ENCODE peak calls at places on chromosomes 11 and 22, in eight cellular contexts. F is SK-N-SH; O is CD4-positive, alpha-beta T cell; K is neural progenitor cell; T is breast epithelium; U is tibial artery; B is Peyer's patch; C is CD8-positive, alpha-beta T cell. H is an unnamed sample.

GRCh38 chr22:17773606-17774205 is 563 bp downstream of the BID start:
- DNase-seq in C (peak; percentile 70), T (no peak), U (no peak), B (peak; percentile 77), O (peak; percentile 47), K (peak; percentile 89), F (peak; percentile 93), H (no peak)

GRCh38 chr11:31958086-31958735 is 132.7 kb upstream of the RCN1 start:
- DNase-seq in F (peak; percentile 60), K (peak; percentile 90), T (no peak), U (no peak), O (peak; percentile 28), B (peak; percentile 69), C (peak; percentile 38), H (peak; percentile 41)

GRCh38 chr11:33373636-33374035 is 116.5 kb downstream of the HIPK3 start:
- DNase-seq in C (no peak), T (no peak), B (no peak), F (no peak), O (no peak), K (no peak), U (no peak), H (no peak)

GRCh38 chr11:7638710-7639642 is 34.3 kb downstream of the CYB5R2 start:
- DNase-seq in C (no peak), B (no peak), O (no peak), T (no peak), U (peak; percentile 63), K (no peak), F (no peak), H (no peak)

GRCh38 chr22:38314140-38314991 is 2.9 kb downstream of the CSNK1E start:
- DNase-seq in K (peak; percentile 61), C (no peak), T (no peak), U (no peak), B (peak; percentile 54), F (no peak), O (no peak), H (no peak)

GRCh38 chr11:61682093-61682732 is 2.0 kb downstream of the DAGLA start:
- DNase-seq in C (no peak), O (no peak), B (peak; percentile 69), T (no peak), F (peak; percentile 25), K (no peak), U (peak; percentile 41), H (peak; percentile 47)

GRCh38 chr11:44840526-44840925 is 110.2 kb downstream of the TP53I11 start:
- DNase-seq in T (no peak), B (no peak), F (peak; percentile 49), C (no peak), K (no peak), U (no peak), O (no peak), H (no peak)

GRCh38 chr11:67389477-67389876 is 2.3 kb upstream of the RAD9A start:
- DNase-seq in F (peak; percentile 75), T (no peak), O (peak; percentile 51), B (peak; percentile 82), K (peak; percentile 66), C (peak; percentile 61), U (no peak), H (no peak)

GRCh38 chr22:39300198-39300830 is 19.1 kb downstream of the RPL3 start:
- DNase-seq in B (peak; percentile 75), F (no peak), K (no peak), C (no peak), T (no peak), U (peak; percentile 72), O (no peak), H (no peak)

DNA sequence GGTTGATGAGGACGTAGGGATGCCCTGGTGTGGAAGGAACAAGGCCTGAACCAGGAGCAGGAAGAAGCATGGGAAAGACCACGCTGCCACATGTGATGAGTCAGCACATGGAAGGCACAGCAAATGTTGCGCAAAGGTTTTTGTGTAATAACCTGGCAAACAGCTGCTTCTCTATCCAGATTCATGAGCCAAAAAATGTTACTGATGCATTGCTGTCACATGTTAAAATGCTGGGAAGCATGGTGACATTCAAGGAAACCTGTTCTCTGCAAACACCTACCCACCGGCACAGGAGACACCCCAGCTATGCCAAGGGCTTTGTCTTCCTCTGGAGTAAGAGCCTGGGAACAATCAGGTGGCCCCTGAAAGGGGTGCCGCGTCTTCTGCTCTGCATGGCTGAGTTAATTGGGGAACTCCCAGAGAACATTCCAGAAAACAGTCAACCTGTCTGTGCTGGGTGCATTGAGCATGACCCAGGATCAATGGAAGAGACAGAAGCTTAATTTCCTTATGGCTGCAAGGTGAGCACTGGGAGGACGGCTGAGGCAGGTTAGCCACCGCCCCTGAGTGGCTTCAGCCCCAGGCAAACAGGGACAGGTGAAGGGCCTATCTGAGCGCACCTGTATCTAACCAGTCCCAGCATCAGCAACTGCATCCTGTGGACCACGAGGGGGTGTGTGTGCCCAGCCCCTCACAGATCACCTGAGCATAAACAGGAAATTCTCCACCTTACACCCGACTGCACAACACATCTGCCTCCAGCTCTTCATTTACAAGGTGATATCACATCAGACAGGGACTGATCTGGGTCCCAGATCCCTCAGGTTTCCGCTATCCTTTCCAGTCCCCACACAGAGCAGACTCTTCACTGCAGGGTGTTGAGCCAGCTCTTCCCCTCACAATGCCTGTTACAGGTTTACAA is 108.4 kb downstream of the GGTLC2 start:
- DNase-seq in F (no peak), K (no peak), B (peak; percentile 71), T (peak; percentile 27), C (peak; percentile 15), O (peak; percentile 42), U (peak; percentile 52), H (no peak)
- H3K27me3 ChIP-seq in F (peaks cover 4% of the 10 kb centered on the region), K (peaks cover 83% of the 10 kb centered on the region), B (no peaks in the 10 kb centered on the region), T (peaks cover 4% of the 10 kb centered on the region), C (no peaks in the 10 kb centered on the region), O (no peaks in the 10 kb centered on the region), U (no peaks in the 10 kb centered on the region), H (peaks cover 21% of the 10 kb centered on the region)

GRCh38 chr11:130816516-130816915 is 99.8 kb downstream of the SNX19 start:
- DNase-seq in F (no peak), T (no peak), B (no peak), O (no peak), K (no peak), C (no peak), U (no peak), H (no peak)
- H3K27ac ChIP-seq in F (no peak overlapping the region), T (peak overlapping the region; percentile 73), B (no peak overlapping the region), O (no peak overlapping the region), K (no peak overlapping the region), C (no peak overlapping the region), U (no peak overlapping the region), H (no peak overlapping the region)

GRCh38 chr11:70488171-70488570 is 89.8 kb downstream of the CTTN start:
- DNase-seq in B (no peak), C (no peak), O (no peak), K (no peak), F (no peak), T (no peak), U (no peak), H (no peak)

GRCh38 chr11:70487763-70488162 is 89.4 kb downstream of the CTTN start:
- DNase-seq in T (no peak), O (no peak), F (no peak), K (no peak), U (no peak), B (no peak), C (no peak), H (no peak)

GRCh38 chr11:70486731-70487130 is 88.4 kb downstream of the CTTN start:
- DNase-seq in O (no peak), C (no peak), U (no peak), B (no peak), T (no peak), K (no peak), F (no peak), H (no peak)

GRCh38 chr11:70486026-70486415 is 87.7 kb downstream of the CTTN start:
- DNase-seq in C (no peak), O (no peak), B (no peak), K (no peak), U (no peak), F (no peak), T (no peak), H (no peak)

GRCh38 chr11:70487160-70487559 is 88.8 kb downstream of the CTTN start:
- DNase-seq in C (no peak), F (no peak), O (no peak), U (no peak), T (no peak), B (no peak), K (no peak), H (no peak)
- TF ChIP-seq CTCF in C (no peak), F (no peak), O (no peak), U (no peak), T (no peak), B (no peak), K (no peak), H (no peak)

GRCh38 chr11:11113676-11114075 is 239.4 kb downstream of the CSNK2A3 start:
- DNase-seq in F (no peak), U (no peak), K (no peak), C (no peak), T (no peak), O (no peak), B (no peak), H (no peak)
- H3K27me3 ChIP-seq in F (no peaks in the 10 kb centered on the region), U (no peaks in the 10 kb centered on the region), K (no peaks in the 10 kb centered on the region), C (no peaks in the 10 kb centered on the region), T (no peaks in the 10 kb centered on the region), O (no peaks in the 10 kb centered on the region), B (no peaks in the 10 kb centered on the region), H (no peaks in the 10 kb centered on the region)

GRCh38 chr11:47269829-47270305 is at the start of gene MADD:
- DNase-seq in B (peak; percentile 95), U (peak; percentile 86), F (peak; percentile 98), C (peak; percentile 92), T (peak; percentile 68), K (peak; percentile 84), O (peak; percentile 92), H (peak; percentile 44)
- H3K27ac ChIP-seq in B (peak within 1 kb of the TSS; percentile 97), U (peak within 1 kb of the TSS; percentile 93), F (peak within 1 kb of the TSS; percentile 85), C (peak within 1 kb of the TSS; percentile 72), T (peak within 1 kb of the TSS; percentile 96), K (peak within 1 kb of the TSS; percentile 68), O (peak within 1 kb of the TSS; percentile 91), H (peak within 1 kb of the TSS; percentile 86)

GRCh38 chr11:95512177-95512576 is 277.4 kb downstream of the FAM76B start:
- DNase-seq in O (no peak), F (no peak), T (peak; percentile 52), C (no peak), B (no peak), U (peak; percentile 81), K (no peak), H (peak; percentile 61)

GRCh38 chr11:95508219-95508880 is 277.3 kb upstream of the SESN3 start:
- DNase-seq in B (no peak), U (peak; percentile 34), F (no peak), T (no peak), O (no peak), K (peak; percentile 59), C (no peak), H (peak; percentile 65)

GRCh38 chr11:95506777-95507176 is 275.8 kb upstream of the SESN3 start:
- DNase-seq in B (no peak), F (no peak), T (no peak), C (no peak), K (no peak), U (no peak), O (no peak), H (no peak)

GRCh38 chr11:95505927-95506426 is 275.0 kb upstream of the SESN3 start:
- DNase-seq in K (no peak), B (no peak), F (no peak), O (no peak), U (no peak), C (no peak), T (no peak), H (peak; percentile 85)

GRCh38 chr11:95507794-95508193 is 276.8 kb upstream of the SESN3 start:
- DNase-seq in T (no peak), F (no peak), U (no peak), O (no peak), C (no peak), B (no peak), K (no peak), H (no peak)
- TF ChIP-seq CTCF in T (no peak), F (no peak), U (no peak), O (no peak), C (no peak), B (no peak), K (peak; percentile 10), H (peak; percentile 24)

GRCh38 chr11:130213979-130214281 is 54.3 kb downstream of the ST14 start:
- DNase-seq in O (no peak), C (no peak), T (peak; percentile 2), U (no peak), K (no peak), B (peak; percentile 31), F (no peak), H (no peak)
- H3K27me3 ChIP-seq in O (no peaks in the 10 kb centered on the region), C (no peaks in the 10 kb centered on the region), T (no peaks in the 10 kb centered on the region), U (no peaks in the 10 kb centered on the region), K (peaks cover 9% of the 10 kb centered on the region), B (no peaks in the 10 kb centered on the region), F (peaks cover 20% of the 10 kb centered on the region), H (peaks cover 31% of the 10 kb centered on the region)